ENCODE peak calls at places on chromosomes 11 and 22, in six cellular contexts. X, I, Y, H, R and S are unnamed samples.

GRCh38 chr11:15507592-15507991 is 392.9 kb downstream of the INSC start:
- DNase-seq in R (no peak), Y (no peak), X (no peak), H (no peak), I (peak), S (no peak)

GRCh38 chr11:134509381-134510068 is 97.5 kb upstream of the B3GAT1 start:
- DNase-seq in I (no peak), Y (no peak), R (no peak), H (no peak), X (no peak), S (no peak)

GRCh38 chr22:44516841-44517240 is 18.8 kb upstream of the RTL6 start:
- DNase-seq in H (no peak), R (no peak), Y (no peak), I (no peak), X (no peak), S (no peak)

GRCh38 chr22:37996079-37996478 is 11.7 kb upstream of the SOX10 start:
- DNase-seq in X (no peak), R (peak), I (no peak), Y (no peak), H (no peak), S (no peak)

GRCh38 chr22:24496234-24496633 is 1.1 kb downstream of the UPB1 start:
- DNase-seq in H (no peak), X (no peak), Y (no peak), I (no peak), R (no peak), S (no peak)

GRCh38 chr11:69333906-69334305 is 40.0 kb downstream of the MYEOV start:
- DNase-seq in I (no peak), R (no peak), H (no peak), Y (no peak), X (no peak), S (no peak)

GRCh38 chr22:30647536-30647935 is 12.0 kb downstream of the SLC35E4 start:
- DNase-seq in H (no peak), I (no peak), X (no peak), R (no peak), Y (no peak), S (no peak)

GRCh38 chr11:65215441-65216076 is 33.8 kb downstream of the CAPN1 start:
- DNase-seq in H (peak), Y (no peak), I (no peak), X (no peak), R (no peak), S (no peak)